ENCODE peak calls at places on chromosomes 13 and 19, in five cellular contexts. One of them, this sample, is unnamed.

GRCh38 chr13:21673592-21674270 is 2.9 kb downstream of the FGF9 start:
- DNase-seq in IMR-90: peak; percentile 36
- DNase-seq in mesendoderm: peak; percentile 66
- DNase-seq in neuronal stem cell: peak; percentile 72
- DNase-seq in H1: peak; percentile 82
- DNase-seq in this sample: peak; percentile 32

GRCh38 chr19:3612330-3612729 is 5.7 kb upstream of the TBXA2R start:
- DNase-seq in mesendoderm: no peak
- DNase-seq in neuronal stem cell: no peak
- DNase-seq in H1: no peak
- DNase-seq in IMR-90: no peak
- DNase-seq in this sample: no peak

GRCh38 chr19:2412449-2412848 is 14.9 kb downstream of the TIMM13 start:
- DNase-seq in mesendoderm: no peak
- DNase-seq in neuronal stem cell: no peak
- DNase-seq in IMR-90: no peak
- DNase-seq in H1: no peak
- DNase-seq in this sample: no peak

GRCh38 chr13:35763805-35764170 is 287.3 kb upstream of the MAB21L1 start:
- DNase-seq in IMR-90: no peak
- DNase-seq in neuronal stem cell: no peak
- DNase-seq in mesendoderm: no peak
- DNase-seq in H1: no peak
- DNase-seq in this sample: no peak

GRCh38 chr19:45305421-45305820 is 17.3 kb downstream of the CKM start:
- DNase-seq in neuronal stem cell: no peak
- DNase-seq in IMR-90: no peak
- DNase-seq in H1: no peak
- DNase-seq in mesendoderm: peak; percentile 61
- DNase-seq in this sample: peak; percentile 30

GRCh38 chr19:32358311-32358710 is 12.9 kb downstream of the ZNF507 start:
- DNase-seq in IMR-90: no peak
- DNase-seq in H1: no peak
- DNase-seq in neuronal stem cell: no peak
- DNase-seq in mesendoderm: no peak
- DNase-seq in this sample: no peak

GRCh38 chr13:62781866-62782265 is 1366.2 kb upstream of the PCDH20 start:
- DNase-seq in mesendoderm: no peak
- DNase-seq in H1: no peak
- DNase-seq in IMR-90: peak; percentile 66
- DNase-seq in neuronal stem cell: no peak
- DNase-seq in this sample: no peak

GRCh38 chr13:80523134-80523533 is 182.2 kb upstream of the SPRY2 start:
- DNase-seq in H1: no peak
- DNase-seq in neuronal stem cell: peak; percentile 23
- DNase-seq in mesendoderm: no peak
- DNase-seq in IMR-90: no peak
- DNase-seq in this sample: no peak

GRCh38 chr13:51532736-51533197 is 51.5 kb upstream of the WDFY2 start:
- DNase-seq in mesendoderm: peak; percentile 57
- DNase-seq in neuronal stem cell: no peak
- DNase-seq in H1: no peak
- DNase-seq in IMR-90: no peak
- DNase-seq in this sample: no peak

GRCh38 chr13:97058417-97058816 is 64.1 kb upstream of the OXGR1 start:
- DNase-seq in H1: no peak
- DNase-seq in mesendoderm: no peak
- DNase-seq in neuronal stem cell: no peak
- DNase-seq in IMR-90: no peak
- DNase-seq in this sample: no peak

GRCh38 chr13:27327633-27328032 is 57.0 kb downstream of the RASL11A start:
- DNase-seq in IMR-90: no peak
- DNase-seq in neuronal stem cell: no peak
- DNase-seq in mesendoderm: no peak
- DNase-seq in H1: no peak
- DNase-seq in this sample: no peak

GRCh38 chr13:50309200-50309848 is 294.1 kb downstream of the KCNRG start:
- DNase-seq in mesendoderm: no peak
- DNase-seq in IMR-90: no peak
- DNase-seq in neuronal stem cell: no peak
- DNase-seq in H1: no peak
- DNase-seq in this sample: peak; percentile 15

GRCh38 chr13:20945952-20946383 is 43.4 kb upstream of the XPO4 start:
- DNase-seq in mesendoderm: no peak
- DNase-seq in neuronal stem cell: no peak
- DNase-seq in IMR-90: no peak
- DNase-seq in H1: peak; percentile 56
- DNase-seq in this sample: peak; percentile 12

GRCh38 chr19:44653977-44654784 is 10.5 kb downstream of the PVR start:
- DNase-seq in IMR-90: peak; percentile 43
- DNase-seq in H1: peak; percentile 83
- DNase-seq in mesendoderm: peak; percentile 76
- DNase-seq in neuronal stem cell: peak; percentile 23
- DNase-seq in this sample: peak; percentile 52

GRCh38 chr19:8724276-8724675 is 2.8 kb downstream of the OR2Z1 start:
- DNase-seq in mesendoderm: no peak
- DNase-seq in IMR-90: no peak
- DNase-seq in H1: no peak
- DNase-seq in neuronal stem cell: no peak
- DNase-seq in this sample: no peak

GRCh38 chr13:25171517-25172302 is at the start of gene AMER2:
- DNase-seq in IMR-90: no peak
- DNase-seq in mesendoderm: peak; percentile 36
- DNase-seq in H1: peak; percentile 64
- DNase-seq in neuronal stem cell: peak; percentile 57
- DNase-seq in this sample: peak; percentile 35

GRCh38 chr13:27795718-27796019 is 3.4 kb downstream of the GSX1 start:
- DNase-seq in mesendoderm: no peak
- DNase-seq in IMR-90: no peak
- DNase-seq in H1: no peak
- DNase-seq in neuronal stem cell: no peak
- DNase-seq in this sample: no peak

GRCh38 chr19:3785938-3786824 is at the start of gene MATK:
- DNase-seq in IMR-90: no peak
- DNase-seq in neuronal stem cell: no peak
- DNase-seq in H1: peak; percentile 62
- DNase-seq in mesendoderm: no peak
- DNase-seq in this sample: no peak

GRCh38 chr19:42250249-42250665 is 4.7 kb downstream of the ERF start:
- DNase-seq in mesendoderm: no peak
- DNase-seq in IMR-90: no peak
- DNase-seq in neuronal stem cell: no peak
- DNase-seq in H1: no peak
- DNase-seq in this sample: no peak
- H3K4ac ChIP-seq in mesendoderm: no peak overlapping the region
- H3K4ac ChIP-seq in IMR-90: peak overlapping the region; percentile 63
- H3K4ac ChIP-seq in neuronal stem cell: no peak overlapping the region
- H3K4ac ChIP-seq in H1: no peak overlapping the region
- H3K4ac ChIP-seq in this sample: no peak overlapping the region

DNA sequence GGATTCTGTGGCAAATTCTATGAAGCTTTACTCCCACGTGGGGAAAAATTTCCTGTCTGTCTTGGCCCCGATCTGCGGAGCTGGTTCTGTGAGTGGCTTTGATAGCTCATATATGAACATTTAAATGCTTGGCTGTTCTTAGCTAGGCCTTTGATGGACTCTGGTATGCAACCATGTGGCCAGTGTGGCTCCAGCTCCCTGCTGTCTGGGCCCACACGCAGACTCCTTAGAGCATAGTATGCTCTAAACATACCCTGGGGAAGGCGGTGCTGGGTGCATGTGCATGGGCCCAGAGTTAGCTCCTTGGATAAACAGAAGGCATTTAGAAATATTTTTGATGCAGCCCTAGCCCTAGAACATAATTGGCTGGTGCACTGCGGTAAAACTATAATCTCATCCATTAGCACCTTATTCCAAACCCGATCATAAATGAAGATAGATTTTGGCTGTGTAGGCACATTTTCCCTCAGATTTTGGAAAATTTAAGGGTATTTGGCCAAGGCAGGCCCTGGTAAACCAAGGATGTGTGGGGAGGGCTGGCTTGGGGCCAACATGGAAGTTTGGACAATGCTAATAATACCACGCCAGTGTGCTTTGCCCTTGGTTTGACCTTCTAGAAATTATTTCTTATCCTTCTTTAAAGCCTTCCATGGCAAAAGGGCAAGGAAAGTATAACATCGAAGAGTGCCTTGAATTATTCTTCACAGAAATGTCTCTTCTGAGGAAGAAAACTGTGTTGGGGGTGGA is 153.5 kb downstream of the LMO7 start:
- DNase-seq in H1: no peak
- DNase-seq in IMR-90: no peak
- DNase-seq in mesendoderm: no peak
- DNase-seq in neuronal stem cell: no peak
- DNase-seq in this sample: no peak
- H3K4me2 ChIP-seq in H1: no peak overlapping the region
- H3K4me2 ChIP-seq in IMR-90: no peak overlapping the region
- H3K4me2 ChIP-seq in mesendoderm: no peak overlapping the region
- H3K4me2 ChIP-seq in neuronal stem cell: no peak overlapping the region
- H3K4me2 ChIP-seq in this sample: no peak overlapping the region

GRCh38 chr13:114234645-114235421 is at the start of gene CDC16:
- DNase-seq in IMR-90: peak; percentile 89
- DNase-seq in mesendoderm: peak; percentile 97
- DNase-seq in H1: peak; percentile 89
- DNase-seq in neuronal stem cell: peak; percentile 71
- DNase-seq in this sample: peak; percentile 89
- H3K4ac ChIP-seq in IMR-90: peak within 1 kb of the TSS; percentile 82
- H3K4ac ChIP-seq in mesendoderm: peak within 1 kb of the TSS; percentile 66
- H3K4ac ChIP-seq in H1: no peak within 1 kb of the TSS
- H3K4ac ChIP-seq in neuronal stem cell: peak within 1 kb of the TSS; percentile 76
- H3K4ac ChIP-seq in this sample: peak within 1 kb of the TSS; percentile 98

GRCh38 chr19:17421942-17422341 is 2.1 kb downstream of the MVB12A start:
- DNase-seq in IMR-90: no peak
- DNase-seq in neuronal stem cell: no peak
- DNase-seq in H1: no peak
- DNase-seq in mesendoderm: no peak
- DNase-seq in this sample: no peak
- H3K4me2 ChIP-seq in IMR-90: no peak overlapping the region
- H3K4me2 ChIP-seq in neuronal stem cell: no peak overlapping the region
- H3K4me2 ChIP-seq in H1: no peak overlapping the region
- H3K4me2 ChIP-seq in mesendoderm: no peak overlapping the region
- H3K4me2 ChIP-seq in this sample: no peak overlapping the region

DNA sequence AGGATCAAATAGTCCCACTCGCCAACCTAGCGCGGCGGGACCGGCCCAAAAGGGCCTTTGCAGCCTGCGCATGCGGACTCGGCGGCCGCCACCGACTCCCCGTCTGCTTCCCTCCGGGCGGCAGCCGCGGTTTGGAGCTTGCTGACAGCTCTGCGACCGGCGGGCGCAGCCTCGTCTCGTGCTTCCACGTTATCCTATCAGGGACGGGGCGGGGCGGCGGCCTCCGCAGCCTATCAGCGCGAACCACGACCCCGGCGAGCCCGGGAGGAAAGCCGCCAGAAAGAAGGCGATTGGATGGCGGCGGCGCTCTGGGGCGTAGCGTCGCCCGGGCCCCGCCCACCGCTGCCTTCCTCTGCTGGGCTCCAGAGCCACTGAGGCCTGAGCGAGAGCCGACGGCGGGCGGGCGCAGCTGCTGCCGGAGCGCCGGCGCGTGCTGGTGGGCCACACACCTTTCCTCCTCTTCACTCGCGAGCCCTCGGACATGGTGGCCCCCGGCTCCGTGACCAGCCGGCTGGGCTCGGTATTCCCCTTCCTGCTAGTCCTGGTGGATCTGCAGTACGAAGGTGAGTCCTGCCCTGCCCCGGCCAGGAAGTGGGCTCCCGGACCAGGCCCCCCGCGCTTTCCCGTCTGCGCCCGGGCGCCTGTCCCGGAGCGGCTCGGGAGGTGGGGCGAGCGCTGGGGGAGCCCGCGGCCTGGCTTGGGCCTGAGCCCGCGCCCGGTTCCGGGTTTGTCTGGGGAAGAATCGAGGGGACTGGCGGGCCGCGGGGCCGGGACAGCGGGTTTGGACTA is at the start of gene DNAJC3:
- DNase-seq in neuronal stem cell: peak; percentile 99
- DNase-seq in IMR-90: peak; percentile 96
- DNase-seq in mesendoderm: peak; percentile 99
- DNase-seq in H1: peak; percentile 96
- DNase-seq in this sample: peak; percentile 98
- H3K4ac ChIP-seq in neuronal stem cell: no peak within 1 kb of the TSS
- H3K4ac ChIP-seq in IMR-90: peak within 1 kb of the TSS; percentile 79
- H3K4ac ChIP-seq in mesendoderm: no peak within 1 kb of the TSS
- H3K4ac ChIP-seq in H1: peak within 1 kb of the TSS; percentile 30
- H3K4ac ChIP-seq in this sample: peak within 1 kb of the TSS; percentile 95

DNA sequence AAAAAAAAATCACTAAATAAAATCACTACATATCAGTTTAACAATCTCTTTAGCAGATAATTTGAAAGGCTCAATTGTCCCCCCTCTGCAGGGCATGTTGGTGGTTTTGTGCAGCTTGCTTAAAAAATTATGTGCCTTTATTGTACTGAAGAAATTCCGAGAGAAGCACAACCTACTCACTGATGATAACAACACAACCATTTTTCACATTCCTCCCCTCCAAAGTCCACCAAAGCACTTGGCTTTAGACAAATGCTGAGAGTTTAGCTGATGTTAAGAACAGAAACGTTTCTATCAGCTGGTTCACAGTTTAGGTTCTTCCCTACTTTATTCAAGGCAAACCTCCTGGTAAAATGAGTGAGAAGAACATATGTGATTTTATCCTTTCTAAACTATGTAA is 923 bp downstream of the DOCK9 start:
- DNase-seq in IMR-90: peak; percentile 12
- DNase-seq in mesendoderm: no peak
- DNase-seq in H1: no peak
- DNase-seq in neuronal stem cell: no peak
- DNase-seq in this sample: peak; percentile 38
- H3K4me2 ChIP-seq in IMR-90: peak overlapping the region; percentile 3
- H3K4me2 ChIP-seq in mesendoderm: no peak overlapping the region
- H3K4me2 ChIP-seq in H1: no peak overlapping the region
- H3K4me2 ChIP-seq in neuronal stem cell: no peak overlapping the region
- H3K4me2 ChIP-seq in this sample: peak overlapping the region; percentile 61

This sample was measured in mesenchymal stem cell.